ENCODE peak calls at places on chromosomes 2 and 18, in seven cellular contexts. W, G, Z, H, X, I and F are unnamed samples.

GRCh38 chr2:120899373-120899772 is 163.7 kb downstream of the GLI2 start:
- DNase-seq in H (no peak), W (no peak), X (no peak), I (no peak), Z (no peak), G (no peak), F (no peak)

GRCh38 chr2:84700006-84700405 is 180.9 kb downstream of the TRABD2A start:
- DNase-seq in H (no peak), I (no peak), W (no peak), Z (no peak), G (no peak), X (no peak), F (no peak)

GRCh38 chr2:210172219-210172575 is 988 bp upstream of the KANSL1L start:
- DNase-seq in X (peak; percentile 24), W (no peak), G (no peak), Z (no peak), H (no peak), I (no peak), F (no peak)

GRCh38 chr2:97713296-97714083 is at the start of gene ZAP70:
- DNase-seq in I (peak; percentile 24), W (no peak), X (no peak), Z (no peak), H (no peak), G (no peak), F (no peak)

GRCh38 chr2:156242874-156243273 is 89.6 kb downstream of the NR4A2 start:
- DNase-seq in H (no peak), G (no peak), Z (no peak), X (no peak), I (no peak), W (no peak), F (no peak)

GRCh38 chr18:13284330-13285027 is 65.9 kb downstream of the LDLRAD4 start:
- DNase-seq in Z (no peak), W (no peak), H (no peak), I (no peak), X (no peak), G (no peak), F (no peak)

GRCh38 chr2:166112193-166112605 is 15.6 kb downstream of the SCN1A start:
- DNase-seq in I (no peak), X (no peak), G (no peak), H (no peak), W (no peak), Z (no peak), F (no peak)

GRCh38 chr2:36354816-36355156 is 792 bp upstream of the CRIM1 start:
- DNase-seq in I (no peak), G (no peak), H (no peak), Z (no peak), X (no peak), W (no peak), F (no peak)

GRCh38 chr2:128264881-128265607 is 53.6 kb downstream of the HS6ST1 start:
- DNase-seq in Z (no peak), X (no peak), I (no peak), W (no peak), H (no peak), G (no peak), F (no peak)

GRCh38 chr2:147398301-147398700 is 446.5 kb upstream of the ACVR2A start:
- DNase-seq in X (no peak), G (no peak), W (no peak), I (no peak), Z (no peak), H (no peak), F (no peak)

GRCh38 chr2:73293534-73294171 is at the start of gene EGR4:
- DNase-seq in G (peak; percentile 34), Z (peak; percentile 59), W (peak; percentile 64), H (peak; percentile 93), I (peak; percentile 70), X (peak; percentile 93), F (peak; percentile 94)

GRCh38 chr2:74037379-74037860 is 52.7 kb downstream of the TET3 start:
- DNase-seq in H (no peak), I (no peak), X (no peak), W (peak; percentile 73), G (peak; percentile 54), Z (no peak), F (no peak)

GRCh38 chr2:46683541-46683940 is 204.2 kb downstream of the TMEM247 start:
- DNase-seq in W (no peak), X (no peak), G (no peak), H (no peak), I (no peak), Z (no peak), F (no peak)

GRCh38 chr2:112185131-112185530 is 46.9 kb downstream of the FBLN7 start:
- DNase-seq in G (no peak), H (no peak), W (no peak), I (no peak), Z (no peak), X (no peak), F (no peak)

DNA sequence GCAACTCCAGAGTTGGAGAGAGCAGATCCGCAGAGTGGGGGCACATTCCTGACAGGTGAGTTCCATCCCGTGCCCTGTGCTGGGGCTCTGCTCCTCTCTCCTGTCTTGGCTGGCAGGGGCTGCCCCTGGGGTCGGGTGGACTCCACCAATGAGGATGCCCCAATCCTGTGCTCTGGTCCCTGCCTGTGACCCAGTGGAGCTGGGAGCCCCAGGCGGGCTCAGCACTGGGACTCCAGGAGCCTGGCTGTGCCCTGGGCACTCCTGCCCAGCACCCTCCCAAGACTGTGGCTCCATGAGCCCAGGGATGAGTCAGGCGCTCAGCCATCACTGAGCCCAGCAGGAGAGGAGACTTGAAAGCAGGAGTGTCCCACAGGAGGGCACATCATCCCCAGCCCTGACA is 53.9 kb downstream of the MBP start:
- DNase-seq in Z (no peak), H (no peak), W (no peak), G (no peak), I (no peak), X (no peak), F (no peak)
- TF ChIP-seq TAF1 in Z (no peak), H (no peak), W (no peak), G (no peak), I (no peak), X (no peak), F (no peak)

DNA sequence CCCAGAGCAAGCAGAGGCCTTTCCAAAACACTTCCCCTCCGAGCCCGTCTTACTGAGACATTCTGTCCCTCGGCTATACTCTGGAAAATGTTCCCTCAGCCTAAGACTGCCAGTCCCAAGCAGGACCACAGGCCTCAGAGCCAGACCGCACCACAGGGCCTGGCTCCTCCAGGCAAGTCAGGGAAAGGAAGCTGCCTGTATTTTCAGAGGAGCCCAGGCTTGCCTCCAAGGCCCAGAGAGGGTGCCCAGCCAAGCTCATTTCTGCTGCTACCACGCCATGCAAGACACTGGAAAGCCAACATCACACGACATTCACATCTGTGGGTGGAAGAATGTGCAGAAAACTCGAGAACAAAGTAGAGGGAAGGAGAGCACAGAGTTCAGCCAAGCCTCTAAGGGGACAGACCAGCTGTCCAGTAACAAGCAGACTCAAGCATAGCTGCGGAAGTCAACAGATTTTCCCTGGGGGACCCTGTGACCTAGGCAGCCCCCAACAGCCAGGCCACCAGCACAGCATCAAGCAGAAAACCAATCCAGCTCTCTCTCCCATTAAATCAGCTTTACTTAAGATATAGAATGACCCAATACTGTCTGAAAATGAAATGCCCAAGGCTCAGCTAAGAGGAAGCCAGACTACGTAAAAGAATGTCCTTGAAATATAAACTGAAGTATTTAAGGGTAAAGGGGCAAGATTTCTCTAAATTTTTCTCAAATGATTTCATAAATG is 123.9 kb downstream of the ZFP36L2 start:
- DNase-seq in H (no peak), I (no peak), X (no peak), W (no peak), Z (no peak), G (no peak), F (no peak)
- TF ChIP-seq TAF1 in H (no peak), I (no peak), X (no peak), W (no peak), Z (no peak), G (no peak), F (no peak)

DNA sequence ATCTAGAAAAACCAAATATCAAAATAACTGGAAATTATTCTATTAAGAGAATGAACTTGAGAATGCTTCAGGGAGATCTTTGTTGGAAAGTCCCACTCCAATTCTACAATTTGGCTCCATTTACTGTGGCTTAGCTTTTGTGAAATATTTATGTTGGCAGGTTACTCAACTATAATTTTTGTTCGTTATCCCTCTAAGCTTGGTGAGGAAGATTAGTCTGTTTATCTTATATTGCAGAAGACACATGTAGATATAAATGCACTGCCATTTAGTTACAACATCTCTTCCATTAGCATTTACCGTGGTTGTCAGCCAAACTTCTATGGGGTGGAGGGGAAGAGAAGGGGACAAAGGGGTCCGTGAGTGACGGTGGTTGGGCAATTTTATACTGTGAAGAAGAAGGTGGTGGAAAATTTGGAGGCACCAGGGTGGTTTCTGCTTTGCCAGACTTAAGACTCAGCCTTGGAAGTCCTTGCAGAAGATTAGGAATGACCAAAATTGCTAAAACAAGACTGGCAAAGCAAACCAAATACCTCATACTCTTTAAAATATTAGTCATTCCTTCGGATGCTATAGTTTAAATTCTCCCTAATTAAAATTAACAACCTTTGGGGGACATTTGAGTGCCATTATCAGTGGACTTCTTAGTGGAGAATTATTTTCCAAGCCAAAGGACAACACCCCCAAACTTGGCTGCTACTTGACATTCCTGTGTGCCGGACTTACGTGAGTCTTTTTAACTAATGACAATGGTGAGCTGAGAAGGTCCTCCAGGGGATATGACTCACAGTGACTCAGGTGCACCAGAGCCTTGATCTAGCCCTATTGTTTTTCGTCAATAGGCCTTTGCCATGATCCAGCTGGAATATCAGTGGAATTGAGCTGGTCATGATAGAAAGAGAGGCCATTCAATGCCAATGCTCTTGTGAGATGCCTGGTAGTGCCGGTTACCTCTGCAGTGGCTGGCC is 117.8 kb upstream of the CXCR4 start:
- DNase-seq in H (no peak), W (no peak), G (no peak), X (no peak), Z (no peak), I (peak; percentile 35), F (no peak)
- TF ChIP-seq TAF1 in H (no peak), W (no peak), G (no peak), X (no peak), Z (no peak), I (no peak), F (no peak)

GRCh38 chr2:173300458-173300857 is 54.2 kb upstream of the CDCA7 start:
- DNase-seq in W (no peak), H (no peak), X (no peak), G (no peak), Z (no peak), I (peak; percentile 17), F (no peak)

GRCh38 chr2:173305303-173305702 is 49.4 kb upstream of the CDCA7 start:
- DNase-seq in G (no peak), Z (no peak), X (no peak), H (no peak), W (no peak), I (no peak), F (no peak)

GRCh38 chr2:173298536-173299097 is 56.1 kb upstream of the CDCA7 start:
- DNase-seq in H (no peak), G (no peak), W (no peak), X (no peak), Z (no peak), I (no peak), F (no peak)

GRCh38 chr2:173296235-173296634 is 58.4 kb upstream of the CDCA7 start:
- DNase-seq in W (no peak), G (no peak), X (no peak), Z (no peak), I (no peak), H (no peak), F (no peak)

DNA sequence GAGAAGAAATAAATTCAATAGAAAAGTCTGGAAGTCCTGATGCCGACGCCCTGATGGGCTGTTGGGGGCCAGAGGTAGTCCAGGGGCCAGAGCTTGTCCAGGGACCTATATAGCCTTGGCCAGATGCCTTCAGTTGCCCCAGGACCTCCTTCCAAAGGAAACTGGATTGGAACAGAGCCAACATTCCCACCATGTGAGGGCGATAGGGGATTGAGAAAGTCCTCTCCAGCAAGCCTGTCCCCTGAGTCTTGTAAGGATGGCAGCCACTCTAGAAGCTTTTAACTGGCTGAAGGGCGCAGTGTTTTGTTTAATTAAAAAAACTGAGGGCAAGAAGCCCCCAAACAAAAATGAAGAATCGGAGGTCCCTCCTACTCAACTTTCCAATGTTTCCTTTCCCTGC is 54.9 kb upstream of the CDCA7 start:
- DNase-seq in G (no peak), W (no peak), Z (peak; percentile 5), X (no peak), H (no peak), I (no peak), F (no peak)
- TF ChIP-seq TAF1 in G (no peak), W (no peak), Z (no peak), X (no peak), H (no peak), I (no peak), F (no peak)